ENCODE peak calls at places on chromosomes 5 and 9, in seven cellular contexts. O is GM23338, C is astrocyte of the cerebellum, L is GM06990, W is choroid plexus epithelial cell, Z is IMR-90, J is tibial artery. I is an unnamed sample.

GRCh38 chr5:446864-447263 is 3.9 kb downstream of the EXOC3 start:
- DNase-seq in L (no peak), J (peak), O (peak), W (peak), Z (peak), C (peak), I (peak)

GRCh38 chr5:140295414-140295813 is 7.5 kb downstream of the PFDN1 start:
- DNase-seq in C (peak), W (peak), O (no peak), J (peak), L (no peak), Z (peak), I (peak)

GRCh38 chr9:101486693-101487442 is 46.8 kb upstream of the RNF20 start:
- DNase-seq in Z (peak), C (no peak), L (peak), O (peak), W (peak), J (peak), I (peak)

GRCh38 chr5:10192309-10192708 is 57.4 kb downstream of the ATPSCKMT start:
- DNase-seq in O (no peak), C (peak), W (peak), J (no peak), L (no peak), Z (peak), I (no peak)

GRCh38 chr5:74360535-74361210 is 279.9 kb downstream of the ENC1 start:
- DNase-seq in L (no peak), W (no peak), J (no peak), C (peak), Z (no peak), O (no peak), I (no peak)

GRCh38 chr5:113250341-113250953 is 184.3 kb downstream of the TSSK1B start:
- DNase-seq in J (peak), W (peak), O (no peak), Z (peak), L (no peak), C (peak), I (no peak)

GRCh38 chr9:14992516-14992915 is 82.3 kb upstream of the FREM1 start:
- DNase-seq in O (no peak), C (no peak), Z (no peak), W (no peak), L (no peak), J (no peak), I (no peak)

GRCh38 chr9:134063088-134063875 is 4.5 kb downstream of the BRD3 start:
- DNase-seq in Z (no peak), C (no peak), O (no peak), J (peak), W (no peak), L (no peak), I (no peak)

GRCh38 chr5:146399446-146399845 is 47.7 kb upstream of the TCERG1 start:
- DNase-seq in J (no peak), Z (no peak), C (no peak), W (no peak), O (no peak), L (no peak), I (no peak)

GRCh38 chr5:159911349-159911748 is 4.9 kb upstream of the ADRA1B start:
- DNase-seq in Z (no peak), L (no peak), C (no peak), W (no peak), O (no peak), J (no peak), I (no peak)

GRCh38 chr9:14062449-14063187 is 251.3 kb downstream of the NFIB start:
- DNase-seq in W (peak), L (no peak), J (no peak), C (peak), O (no peak), Z (peak), I (peak)

GRCh38 chr5:172450861-172451695 is 3.2 kb downstream of the SH3PXD2B start:
- DNase-seq in Z (no peak), W (peak), O (peak), L (no peak), J (no peak), C (no peak), I (no peak)

GRCh38 chr9:107345327-107345726 is 62.2 kb downstream of the RAD23B start:
- DNase-seq in C (no peak), J (no peak), Z (no peak), O (no peak), L (no peak), W (peak), I (no peak)

GRCh38 chr5:75037106-75037505 is 15.3 kb downstream of the GCNT4 start:
- DNase-seq in C (no peak), W (peak), O (no peak), Z (peak), L (no peak), J (no peak), I (peak)

GRCh38 chr9:89576404-89576824 is 28.4 kb upstream of the GADD45G start:
- DNase-seq in O (peak), W (peak), J (no peak), Z (peak), L (no peak), C (no peak), I (peak)

GRCh38 chr9:130523921-130524320 is 55.5 kb upstream of the FUBP3 start:
- DNase-seq in Z (no peak), C (no peak), J (no peak), O (peak), W (no peak), L (no peak), I (no peak)

GRCh38 chr5:137205237-137205636 is 293.9 kb downstream of the SPOCK1 start:
- DNase-seq in O (no peak), W (no peak), J (no peak), L (no peak), C (no peak), Z (no peak), I (peak)

GRCh38 chr5:175513297-175513696 is 34.9 kb downstream of the SFXN1 start:
- DNase-seq in W (no peak), O (no peak), Z (no peak), L (no peak), J (no peak), C (no peak), I (no peak)

GRCh38 chr9:128823362-128823902 is 5.1 kb downstream of the ENDOG start:
- DNase-seq in L (no peak), Z (no peak), C (no peak), J (no peak), W (no peak), O (no peak), I (no peak)

GRCh38 chr9:106927916-106928315 is 65.0 kb downstream of the ZNF462 start:
- DNase-seq in J (no peak), L (no peak), W (no peak), C (no peak), Z (peak), O (no peak), I (no peak)

GRCh38 chr9:126704157-126704941 is 90.6 kb downstream of the LMX1B start:
- DNase-seq in W (peak), J (no peak), C (no peak), L (no peak), O (no peak), Z (peak), I (peak)

GRCh38 chr9:94867842-94868312 is 141.4 kb downstream of the AOPEP start:
- DNase-seq in J (no peak), Z (peak), L (no peak), O (no peak), C (peak), W (peak), I (peak)

GRCh38 chr5:66342316-66342715 is 198.2 kb downstream of the SREK1 start:
- DNase-seq in L (no peak), C (no peak), W (no peak), Z (no peak), O (no peak), J (no peak), I (peak)

GRCh38 chr9:698276-698675 is 143.2 kb upstream of the DMRT1 start:
- DNase-seq in J (no peak), L (no peak), Z (peak), W (peak), C (no peak), O (no peak), I (peak)

GRCh38 chr9:107749787-107750444 is 260.3 kb upstream of the KLF4 start:
- DNase-seq in C (peak), J (peak), L (no peak), Z (peak), O (peak), W (peak), I (peak)

GRCh38 chr5:83145882-83146331 is 68.6 kb downstream of the XRCC4 start:
- DNase-seq in W (peak), C (peak), O (no peak), Z (peak), L (no peak), J (no peak), I (no peak)

GRCh38 chr5:11607944-11608343 is 296.3 kb downstream of the CTNND2 start:
- DNase-seq in Z (no peak), L (no peak), W (no peak), C (no peak), O (no peak), J (no peak), I (no peak)

GRCh38 chr5:117657591-117657990 is 1083.0 kb upstream of the SEMA6A start:
- DNase-seq in L (no peak), Z (no peak), J (no peak), W (no peak), C (peak), O (no peak), I (no peak)

GRCh38 chr9:79221084-79221483 is 350.7 kb upstream of the TLE4 start:
- DNase-seq in C (peak), Z (peak), O (no peak), J (no peak), W (peak), L (no peak), I (peak)

GRCh38 chr9:23821400-23822181 is 4.4 kb downstream of the ELAVL2 start:
- DNase-seq in Z (no peak), O (peak), C (no peak), J (no peak), W (no peak), L (no peak), I (no peak)

GRCh38 chr9:20015427-20015931 is 226.6 kb upstream of the SLC24A2 start:
- DNase-seq in L (no peak), J (no peak), Z (no peak), C (no peak), O (no peak), W (no peak), I (no peak)

GRCh38 chr9:4741365-4742031 is 496 bp upstream of the AK3 start:
- DNase-seq in O (peak), W (peak), Z (no peak), C (no peak), L (no peak), J (peak), I (peak)

GRCh38 chr9:130149654-130150286 is 22.4 kb upstream of the NCS1 start:
- DNase-seq in W (no peak), Z (no peak), C (no peak), L (no peak), O (peak), J (no peak), I (no peak)

GRCh38 chr9:14111670-14112069 is 202.3 kb downstream of the NFIB start:
- DNase-seq in J (no peak), C (peak), L (no peak), O (no peak), Z (peak), W (peak), I (no peak)

GRCh38 chr9:99369327-99369722 is 147.2 kb downstream of the SEC61B start:
- DNase-seq in Z (no peak), C (no peak), J (no peak), O (no peak), W (no peak), L (no peak), I (no peak)

GRCh38 chr9:113650207-113651131 is 186.9 kb downstream of the RGS3 start:
- DNase-seq in J (no peak), C (no peak), W (peak), O (peak), Z (peak), L (no peak), I (peak)

GRCh38 chr9:88531920-88532319 is 3.1 kb upstream of the NXNL2 start:
- DNase-seq in W (no peak), O (peak), C (no peak), L (no peak), J (no peak), Z (no peak), I (no peak)

GRCh38 chr9:122371851-122372250 is 1.0 kb downstream of the PTGS1 start:
- DNase-seq in Z (no peak), O (no peak), L (no peak), C (no peak), W (no peak), J (no peak), I (no peak)

GRCh38 chr9:122370869-122371467 is at the start of gene PTGS1:
- DNase-seq in L (peak), W (no peak), Z (peak), J (peak), O (peak), C (no peak), I (peak)

GRCh38 chr9:122374885-122375420 is 4.1 kb downstream of the PTGS1 start:
- DNase-seq in Z (peak), L (no peak), C (no peak), W (peak), O (peak), J (peak), I (peak)

GRCh38 chr9:122370303-122370702 is 521 bp upstream of the PTGS1 start:
- DNase-seq in Z (no peak), C (no peak), J (no peak), W (no peak), O (no peak), L (no peak), I (no peak)

GRCh38 chr9:122372856-122373845 is 2.3 kb downstream of the PTGS1 start:
- DNase-seq in O (peak), J (no peak), W (no peak), C (no peak), Z (no peak), L (no peak), I (no peak)
- TF ChIP-seq CTCF in O (no peak), J (no peak), W (no peak), C (no peak), Z (no peak), L (no peak), I (no peak)

DNA sequence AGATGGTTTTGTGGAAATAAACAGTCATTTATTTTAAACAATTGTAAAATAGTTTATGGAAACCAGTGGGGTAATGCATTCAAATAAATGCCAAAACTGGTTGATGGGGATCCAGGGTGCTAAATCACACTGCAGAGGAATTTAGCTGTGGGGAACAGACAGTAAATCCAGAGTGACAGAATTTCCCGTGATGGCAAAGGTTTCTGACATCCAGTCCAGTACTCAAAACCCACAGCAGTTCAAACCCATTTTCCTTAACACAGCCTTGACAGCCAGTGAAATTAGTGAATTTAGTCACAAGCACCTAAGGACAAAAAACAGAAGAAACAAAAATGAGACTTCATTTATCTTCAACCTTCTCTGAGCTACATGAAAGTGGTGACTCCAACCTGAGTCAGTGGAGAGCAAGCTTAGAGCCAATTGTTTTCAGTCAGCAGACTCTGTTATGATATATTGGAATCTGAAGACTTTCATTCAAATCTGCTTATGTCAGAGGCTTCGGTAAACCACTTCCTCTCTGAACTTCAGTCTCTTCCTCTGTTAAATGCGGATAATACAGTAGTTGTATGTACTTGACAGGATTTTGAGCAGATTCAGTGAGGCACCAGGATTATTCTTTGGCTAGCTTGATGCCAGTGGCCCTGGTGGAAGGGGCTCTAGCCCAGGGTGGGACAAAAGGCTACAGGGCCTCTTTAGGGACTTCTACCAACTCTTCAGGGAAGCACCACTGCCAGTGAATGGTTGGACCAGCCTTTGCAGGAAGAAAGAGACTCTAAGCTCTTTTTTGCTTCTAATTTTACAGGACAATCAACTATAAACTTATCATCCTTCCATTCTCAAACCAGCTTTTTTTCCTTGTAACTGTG is 185.3 kb downstream of the MAPKAP1 start:
- DNase-seq in W (peak), Z (peak), O (no peak), C (peak), L (peak), J (no peak), I (peak)
- H3K4me3 ChIP-seq in W (no peak), Z (no peak), O (no peak), C (no peak), L (no peak), J (no peak), I (no peak)

GRCh38 chr5:142598338-142598700 is 87.6 kb downstream of the FGF1 start:
- DNase-seq in W (no peak), Z (no peak), J (no peak), L (no peak), C (no peak), O (no peak), I (no peak)

GRCh38 chr5:142600092-142600491 is 85.8 kb downstream of the FGF1 start:
- DNase-seq in L (no peak), O (no peak), J (no peak), C (no peak), W (no peak), Z (no peak), I (no peak)

GRCh38 chr5:142600611-142601360 is 85.1 kb downstream of the FGF1 start:
- DNase-seq in W (peak), O (no peak), J (peak), L (no peak), Z (peak), C (peak), I (no peak)

GRCh38 chr5:142602720-142603245 is 83.1 kb downstream of the FGF1 start:
- DNase-seq in Z (peak), J (no peak), L (no peak), W (peak), O (no peak), C (no peak), I (peak)

GRCh38 chr5:142601432-142601831 is 84.5 kb downstream of the FGF1 start:
- DNase-seq in Z (no peak), L (no peak), J (no peak), C (no peak), O (peak), W (no peak), I (no peak)
- TF ChIP-seq CTCF in Z (peak), L (peak), J (no peak), C (peak), O (peak), W (peak), I (no peak)

DNA sequence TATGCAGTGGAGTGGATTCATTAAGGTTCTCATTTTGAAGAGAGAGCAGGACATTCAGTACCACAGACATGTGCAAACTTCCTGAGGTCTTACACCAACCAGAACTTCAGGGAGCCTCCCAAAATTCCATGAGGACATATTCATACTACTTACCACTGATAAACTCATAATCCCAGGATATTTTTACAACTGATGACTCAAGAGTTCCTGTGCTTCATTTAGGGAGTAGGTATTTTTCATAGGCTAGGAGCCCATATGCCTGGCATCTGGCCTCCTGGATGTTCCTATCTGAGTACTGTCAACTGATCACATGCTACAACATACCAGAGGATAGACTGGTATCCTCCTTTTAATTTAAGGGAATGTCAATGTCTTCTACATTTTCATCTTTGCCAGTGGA is 578.0 kb downstream of the EFNA5 start:
- DNase-seq in C (no peak), W (no peak), O (no peak), J (no peak), L (no peak), Z (no peak), I (peak)
- H3K4me3 ChIP-seq in C (no peak), W (no peak), O (no peak), J (no peak), L (no peak), Z (no peak), I (no peak)